ENCODE peak calls at places on chromosomes 12 and 14, in eight cellular contexts. S is NCI-H2081 treated with DMSO at 0.1 percent for 48 hours; D is fibroblast of lung; B is AG09309; E is cortex of kidney; Z is psoas muscle; P is CD8-positive, alpha-beta T cell; T is activated CD4-positive, alpha-beta T cell treated with anti-CD3 and anti-CD28 coated beads, Interleukin-2, amount 50 U/mL, for 48 hours. K is an unnamed sample.

GRCh38 chr12:94427520-94428381 is 31.9 kb downstream of the CEP83 start:
- DNase-seq in S (no peak), D (peak), B (peak), E (no peak), Z (peak), P (no peak), T (no peak), K (no peak)

GRCh38 chr14:31411218-31411727 is 9.1 kb downstream of the HEATR5A start:
- DNase-seq in S (no peak), D (peak), B (no peak), E (no peak), Z (no peak), P (no peak), T (no peak), K (no peak)

GRCh38 chr12:57889541-57889989 is 43.0 kb upstream of the CTDSP2 start:
- DNase-seq in S (peak), D (peak), B (no peak), E (no peak), Z (peak), P (no peak), T (no peak), K (no peak)

GRCh38 chr12:83016226-83016835 is 329.6 kb downstream of the TMTC2 start:
- DNase-seq in S (no peak), D (peak), B (peak), E (no peak), Z (no peak), P (no peak), T (no peak), K (no peak)

GRCh38 chr12:77845831-77846230 is 15.1 kb downstream of the NAV3 start:
- DNase-seq in S (no peak), D (peak), B (no peak), E (no peak), Z (no peak), P (no peak), T (no peak), K (no peak)

GRCh38 chr14:49946320-49947141 is 53.6 kb downstream of the ARF6 start:
- DNase-seq in S (no peak), D (peak), B (peak), E (no peak), Z (no peak), P (no peak), T (peak), K (no peak)

GRCh38 chr14:36520601-36521525 is 831 bp upstream of the NKX2-1 start:
- DNase-seq in S (no peak), D (peak), B (no peak), E (no peak), Z (no peak), P (no peak), T (no peak), K (no peak)

GRCh38 chr14:97039717-97040363 is 242.7 kb downstream of the VRK1 start:
- DNase-seq in S (no peak), D (no peak), B (no peak), E (no peak), Z (no peak), P (no peak), T (no peak), K (no peak)

GRCh38 chr14:34368115-34368970 is 93.7 kb downstream of the SPTSSA start:
- DNase-seq in S (no peak), D (peak), B (peak), E (no peak), Z (no peak), P (no peak), T (no peak), K (no peak)

GRCh38 chr12:50221228-50222008 is 54.2 kb upstream of the CERS5 start:
- DNase-seq in S (no peak), D (peak), B (peak), E (no peak), Z (no peak), P (no peak), T (no peak), K (no peak)

GRCh38 chr12:46577063-46577776 is 204.6 kb upstream of the SLC38A2 start:
- DNase-seq in S (no peak), D (no peak), B (no peak), E (no peak), Z (no peak), P (no peak), T (no peak), K (no peak)

GRCh38 chr14:97401714-97402113 is 604.5 kb downstream of the VRK1 start:
- DNase-seq in S (no peak), D (no peak), B (no peak), E (no peak), Z (no peak), P (no peak), T (no peak), K (no peak)

GRCh38 chr14:47539065-47539464 is 136.3 kb downstream of the MDGA2 start:
- DNase-seq in S (no peak), D (no peak), B (no peak), E (no peak), Z (no peak), P (no peak), T (no peak), K (no peak)

GRCh38 chr14:87005336-87005735 is 987.6 kb downstream of the GALC start:
- DNase-seq in S (no peak), D (peak), B (no peak), E (no peak), Z (no peak), P (no peak), T (no peak), K (no peak)

GRCh38 chr12:119312904-119313303 is 21.6 kb upstream of the CCDC60 start:
- DNase-seq in S (no peak), D (no peak), B (no peak), E (no peak), Z (no peak), P (no peak), T (no peak), K (no peak)

GRCh38 chr12:96266238-96266637 is 72.1 kb downstream of the ELK3 start:
- DNase-seq in S (no peak), D (no peak), B (no peak), E (no peak), Z (no peak), P (no peak), T (no peak), K (no peak)

GRCh38 chr14:22602011-22602410 is 3.9 kb downstream of the ABHD4 start:
- DNase-seq in S (no peak), D (no peak), B (no peak), E (no peak), Z (no peak), P (no peak), T (no peak), K (no peak)

GRCh38 chr12:116397148-116397547 is 119.7 kb upstream of the MED13L start:
- DNase-seq in S (no peak), D (peak), B (peak), E (no peak), Z (no peak), P (no peak), T (no peak), K (no peak)

GRCh38 chr12:39553476-39553875 is 66.1 kb downstream of the ABCD2 start:
- DNase-seq in S (no peak), D (no peak), B (no peak), E (no peak), Z (no peak), P (no peak), T (no peak), K (no peak)

GRCh38 chr14:100610511-100611217 is 23.4 kb upstream of the BEGAIN start:
- DNase-seq in S (no peak), D (no peak), B (no peak), E (no peak), Z (no peak), P (no peak), T (no peak), K (no peak)

GRCh38 chr12:101829639-101830390 is 944 bp downstream of the GNPTAB start:
- DNase-seq in S (no peak), D (no peak), B (no peak), E (no peak), Z (no peak), P (no peak), T (no peak), K (no peak)

GRCh38 chr12:130768120-130768519 is 52.0 kb upstream of the RIMBP2 start:
- DNase-seq in S (no peak), D (no peak), B (no peak), E (no peak), Z (no peak), P (no peak), T (no peak), K (no peak)

GRCh38 chr14:69004731-69005431 is 25.8 kb upstream of the ACTN1 start:
- DNase-seq in S (no peak), D (no peak), B (no peak), E (no peak), Z (no peak), P (no peak), T (no peak), K (no peak)

GRCh38 chr14:94904636-94905035 is 134.7 kb upstream of the GSC start:
- DNase-seq in S (no peak), D (no peak), B (no peak), E (no peak), Z (no peak), P (no peak), T (no peak), K (no peak)

GRCh38 chr14:64447890-64448667 is 17.2 kb upstream of the AKAP5 start:
- DNase-seq in S (no peak), D (no peak), B (no peak), E (no peak), Z (no peak), P (peak), T (no peak), K (no peak)

GRCh38 chr12:75977952-75978671 is 53.5 kb downstream of the PHLDA1 start:
- DNase-seq in S (no peak), D (peak), B (peak), E (no peak), Z (no peak), P (peak), T (peak), K (no peak)

GRCh38 chr14:75941030-75941429 is 40.8 kb downstream of the TGFB3 start:
- DNase-seq in S (no peak), D (no peak), B (no peak), E (no peak), Z (peak), P (no peak), T (no peak), K (no peak)